ENCODE peak calls at places on chromosome 4, in four cellular contexts. L is small intestine, W is uterus, O is CD14-positive monocyte. G is an unnamed sample.

GRCh38 chr4:103478210-103478609 is 241.6 kb downstream of the TACR3 start:
- DNase-seq in L (no peak), W (no peak), O (no peak), G (no peak)

GRCh38 chr4:55491486-55491885 is 55.2 kb downstream of the CLOCK start:
- DNase-seq in L (no peak), W (no peak), O (no peak), G (peak; percentile 76)

GRCh38 chr4:53563824-53564223 is 27.5 kb downstream of the LNX1 start:
- DNase-seq in L (no peak), W (no peak), O (no peak), G (peak; percentile 89)

GRCh38 chr4:47154816-47155370 is 123.5 kb downstream of the GABRB1 start:
- DNase-seq in L (no peak), W (no peak), O (no peak), G (peak; percentile 0)

GRCh38 chr4:20418865-20419451 is 167.3 kb downstream of the SLIT2 start:
- DNase-seq in L (peak; percentile 78), W (no peak), O (no peak), G (peak; percentile 79)

GRCh38 chr4:81740492-81740891 is 268.8 kb upstream of the RASGEF1B start:
- DNase-seq in L (no peak), W (no peak), O (peak; percentile 54), G (no peak)

GRCh38 chr4:3681191-3681590 is 85.0 kb upstream of the ADRA2C start:
- DNase-seq in L (no peak), W (peak; percentile 4), O (peak; percentile 9), G (no peak)

GRCh38 chr4:52550186-52550585 is 108.9 kb downstream of the USP46 start:
- DNase-seq in L (no peak), W (no peak), O (no peak), G (no peak)

GRCh38 chr4:154743683-154744340 is at the start of gene LRAT:
- DNase-seq in L (peak; percentile 86), W (no peak), O (no peak), G (no peak)

GRCh38 chr4:110049951-110050925 is 137.6 kb downstream of the EGF start:
- DNase-seq in L (peak; percentile 50), W (peak; percentile 42), O (no peak), G (peak; percentile 52)

G was measured in IMR-90.